ENCODE peak calls at places on chromosomes 12 and 14, in four cellular contexts. F, V, S and P are unnamed samples.

GRCh38 chr12:47903927-47904646 is 707 bp downstream of the VDR start:
- DNase-seq in F (peak), V (peak), S (no peak), P (no peak)

GRCh38 chr12:25005376-25005775 is 56.5 kb upstream of the BCAT1 start:
- DNase-seq in F (no peak), V (no peak), S (peak), P (no peak)

GRCh38 chr14:51604078-51604477 is 47.6 kb upstream of the FRMD6 start:
- DNase-seq in F (no peak), V (no peak), S (no peak), P (no peak)

GRCh38 chr14:50875359-50876090 is 3.7 kb downstream of the ABHD12B start:
- DNase-seq in F (no peak), V (no peak), S (peak), P (peak)

GRCh38 chr12:77893918-77894317 is 63.2 kb downstream of the NAV3 start:
- DNase-seq in F (no peak), V (no peak), S (no peak), P (no peak)

GRCh38 chr12:93373847-93374723 is 3.6 kb upstream of the NUDT4 start:
- DNase-seq in F (no peak), V (no peak), S (no peak), P (no peak)

GRCh38 chr12:98198261-98198982 is 317.0 kb upstream of the TMPO start:
- DNase-seq in F (no peak), V (no peak), S (no peak), P (no peak)

GRCh38 chr12:111428728-111429175 is 23.0 kb downstream of the SH2B3 start:
- DNase-seq in F (no peak), V (peak), S (no peak), P (no peak)

GRCh38 chr12:113056631-113057488 is at the start of gene DTX1:
- DNase-seq in F (no peak), V (no peak), S (no peak), P (no peak)

GRCh38 chr14:65286443-65286842 is 126.1 kb upstream of the FUT8 start:
- DNase-seq in F (no peak), V (no peak), S (no peak), P (no peak)

GRCh38 chr12:5222011-5222461 is 178.4 kb downstream of the KCNA5 start:
- DNase-seq in F (no peak), V (no peak), S (no peak), P (no peak)

GRCh38 chr14:70804556-70805162 is 4.7 kb downstream of the MAP3K9 start:
- DNase-seq in F (no peak), V (no peak), S (no peak), P (no peak)

GRCh38 chr12:109274381-109274780 is 34.7 kb downstream of the FOXN4 start:
- DNase-seq in F (no peak), V (no peak), S (no peak), P (no peak)

GRCh38 chr12:64608901-64609542 is 1.3 kb upstream of the RASSF3 start:
- DNase-seq in F (peak), V (peak), S (peak), P (peak)

GRCh38 chr12:3213171-3213570 is 136.0 kb downstream of the TSPAN9 start:
- DNase-seq in F (no peak), V (no peak), S (no peak), P (no peak)

GRCh38 chr14:102370305-102370809 is 7.6 kb downstream of the TECPR2 start:
- DNase-seq in F (no peak), V (peak), S (no peak), P (no peak)

GRCh38 chr14:104448321-104448720 is 131.2 kb upstream of the C14orf180 start:
- DNase-seq in F (no peak), V (no peak), S (no peak), P (no peak)

GRCh38 chr12:3195859-3196483 is 118.8 kb downstream of the TSPAN9 start:
- DNase-seq in F (no peak), V (no peak), S (no peak), P (no peak)

GRCh38 chr12:127153996-127154395 is 1113.0 kb upstream of the TMEM132C start:
- DNase-seq in F (no peak), V (no peak), S (no peak), P (no peak)

GRCh38 chr12:127306604-127307215 is 960.3 kb upstream of the TMEM132C start:
- DNase-seq in F (no peak), V (no peak), S (no peak), P (no peak)

GRCh38 chr12:46221255-46222128 is 47.4 kb downstream of the SLC38A1 start:
- DNase-seq in F (peak), V (no peak), S (no peak), P (no peak)

GRCh38 chr14:64147126-64147790 is 146.9 kb downstream of the ESR2 start:
- DNase-seq in F (no peak), V (no peak), S (no peak), P (no peak)

GRCh38 chr12:110335481-110336045 is 54.5 kb downstream of the ATP2A2 start:
- DNase-seq in F (no peak), V (no peak), S (no peak), P (no peak)

GRCh38 chr12:53224268-53224896 is 7.6 kb downstream of the RARG start:
- DNase-seq in F (peak), V (no peak), S (no peak), P (no peak)

GRCh38 chr14:37230551-37231194 is 32.9 kb downstream of the MIPOL1 start:
- DNase-seq in F (peak), V (peak), S (no peak), P (no peak)

GRCh38 chr12:41967668-41968649 is 176.7 kb downstream of the GXYLT1 start:
- DNase-seq in F (no peak), V (no peak), S (no peak), P (no peak)

GRCh38 chr12:24496755-24497154 is 452.1 kb downstream of the BCAT1 start:
- DNase-seq in F (no peak), V (no peak), S (no peak), P (no peak)

GRCh38 chr12:42039146-42039545 is 105.5 kb downstream of the GXYLT1 start:
- DNase-seq in F (no peak), V (no peak), S (no peak), P (no peak)

GRCh38 chr12:114681149-114681849 is 2.7 kb downstream of the TBX3 start:
- DNase-seq in F (no peak), V (no peak), S (no peak), P (no peak)

GRCh38 chr12:46154221-46154975 is 114.4 kb downstream of the SLC38A1 start:
- DNase-seq in F (no peak), V (no peak), S (no peak), P (no peak)

GRCh38 chr14:92581966-92582566 is 68.5 kb downstream of the RIN3 start:
- DNase-seq in F (no peak), V (no peak), S (no peak), P (no peak)

GRCh38 chr12:24920141-24920540 is 28.8 kb downstream of the BCAT1 start:
- DNase-seq in F (no peak), V (no peak), S (no peak), P (no peak)

GRCh38 chr14:74945261-74945851 is 10.0 kb downstream of the PGF start:
- DNase-seq in F (peak), V (peak), S (no peak), P (no peak)

GRCh38 chr14:92726135-92726932 is 22.1 kb downstream of the LGMN start:
- DNase-seq in F (peak), V (no peak), S (no peak), P (no peak)

GRCh38 chr12:116026768-116027550 is 250.5 kb downstream of the MED13L start:
- DNase-seq in F (no peak), V (no peak), S (no peak), P (no peak)

GRCh38 chr12:122022393-122023338 is 982 bp downstream of the BCL7A start:
- DNase-seq in F (peak), V (peak), S (no peak), P (no peak)

GRCh38 chr14:20489093-20489994 is 16.0 kb upstream of the RNASE10 start:
- DNase-seq in F (no peak), V (peak), S (peak), P (no peak)

GRCh38 chr14:23130875-23131274 is 11.8 kb upstream of the CEBPE start:
- DNase-seq in F (no peak), V (peak), S (no peak), P (no peak)

GRCh38 chr12:100026241-100026640 is 41.5 kb upstream of the ANKS1B start:
- DNase-seq in F (no peak), V (no peak), S (no peak), P (no peak)

GRCh38 chr14:31834616-31835015 is 242.5 kb upstream of the ARHGAP5 start:
- DNase-seq in F (no peak), V (no peak), S (no peak), P (no peak)

GRCh38 chr12:31967569-31967968 is 8.4 kb downstream of the RESF1 start:
- DNase-seq in F (peak), V (no peak), S (no peak), P (no peak)

GRCh38 chr12:31966558-31967205 is 7.5 kb downstream of the RESF1 start:
- DNase-seq in F (no peak), V (no peak), S (no peak), P (no peak)

GRCh38 chr12:31962076-31962475 is 2.9 kb downstream of the RESF1 start:
- DNase-seq in F (no peak), V (no peak), S (no peak), P (no peak)

GRCh38 chr12:31964280-31964679 is 5.1 kb downstream of the RESF1 start:
- DNase-seq in F (no peak), V (no peak), S (no peak), P (no peak)

GRCh38 chr12:31965090-31965489 is 5.9 kb downstream of the RESF1 start:
- DNase-seq in F (no peak), V (no peak), S (no peak), P (no peak)
- TF ChIP-seq SPI1 in F (no peak), V (no peak), S (no peak), P (no peak)

GRCh38 chr12:51593539-51593938 is 2.5 kb downstream of the SCN8A start:
- DNase-seq in F (no peak), V (peak), S (no peak), P (no peak)
- TF ChIP-seq SPI1 in F (no peak), V (no peak), S (no peak), P (no peak)

GRCh38 chr12:30913323-30913722 is 13.2 kb upstream of the TSPAN11 start:
- DNase-seq in F (no peak), V (peak), S (peak), P (no peak)

GRCh38 chr12:30909088-30909688 is 17.4 kb upstream of the TSPAN11 start:
- DNase-seq in F (no peak), V (no peak), S (no peak), P (no peak)

GRCh38 chr12:30909721-30910350 is 16.7 kb upstream of the TSPAN11 start:
- DNase-seq in F (no peak), V (no peak), S (no peak), P (no peak)

GRCh38 chr12:30905483-30906009 is 21.0 kb upstream of the TSPAN11 start:
- DNase-seq in F (no peak), V (no peak), S (no peak), P (no peak)

GRCh38 chr12:30908389-30909087 is 18.0 kb upstream of the TSPAN11 start:
- DNase-seq in F (no peak), V (no peak), S (no peak), P (no peak)
- TF ChIP-seq SPI1 in F (no peak), V (no peak), S (no peak), P (no peak)

DNA sequence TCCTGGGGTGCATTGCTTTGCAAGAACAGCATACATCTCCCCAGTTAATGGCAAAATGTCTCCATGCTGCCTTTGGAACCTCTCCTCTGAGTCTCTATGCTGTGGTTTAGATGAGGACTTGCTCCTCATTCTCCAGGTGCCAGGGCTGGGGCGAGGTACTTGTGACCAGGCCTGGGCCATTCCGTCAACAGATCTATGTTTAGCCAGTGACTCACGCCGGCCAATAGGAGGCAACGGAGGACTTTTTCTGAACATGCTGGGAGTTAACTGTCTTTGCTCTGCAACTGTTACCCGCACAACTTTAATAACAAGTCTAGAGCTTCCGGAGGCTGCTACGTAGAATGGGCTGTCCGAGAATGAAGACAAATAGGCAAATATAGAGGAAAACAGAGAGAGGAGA is 214.2 kb downstream of the GLT1D1 start:
- DNase-seq in F (no peak), V (no peak), S (no peak), P (no peak)
- TF ChIP-seq SPI1 in F (no peak), V (no peak), S (no peak), P (no peak)

GRCh38 chr12:32171211-32171610 is 64.6 kb downstream of the BICD1 start:
- DNase-seq in F (no peak), V (no peak), S (no peak), P (no peak)

GRCh38 chr12:32166510-32166909 is 59.9 kb downstream of the BICD1 start:
- DNase-seq in F (no peak), V (no peak), S (no peak), P (no peak)

GRCh38 chr12:32170437-32170998 is 63.9 kb downstream of the BICD1 start:
- DNase-seq in F (no peak), V (no peak), S (no peak), P (no peak)
- TF ChIP-seq SPI1 in F (no peak), V (no peak), S (no peak), P (no peak)